ENCODE peak calls at places on chromosomes 12 and 14, in seven cellular contexts. S, D, Y, L, M, H and E are unnamed samples.

GRCh38 chr12:27970981-27971489 is 1.5 kb downstream of the PTHLH start:
- DNase-seq in S (no peak), L (no peak), H (no peak), Y (no peak), M (no peak), D (no peak), E (peak)

GRCh38 chr14:44369401-44370123 is 137.5 kb downstream of the FSCB start:
- DNase-seq in S (no peak), M (no peak), L (no peak), Y (peak), H (no peak), D (no peak), E (no peak)

GRCh38 chr12:84637926-84638325 is 274.7 kb downstream of the SLC6A15 start:
- DNase-seq in D (no peak), L (no peak), M (no peak), H (no peak), Y (no peak), S (no peak), E (no peak)

GRCh38 chr14:99273025-99273723 is 1.2 kb upstream of the BCL11B start:
- DNase-seq in H (peak), D (no peak), S (peak), L (no peak), M (peak), Y (peak), E (no peak)

GRCh38 chr12:120367924-120368788 is 808 bp downstream of the MSI1 start:
- DNase-seq in S (peak), H (peak), Y (no peak), L (no peak), M (peak), D (no peak), E (no peak)

GRCh38 chr14:100755649-100756048 is 29.0 kb downstream of the DLK1 start:
- DNase-seq in L (peak), Y (no peak), H (no peak), S (no peak), M (no peak), D (no peak), E (no peak)

GRCh38 chr12:105085537-105085936 is 1.3 kb upstream of the ALDH1L2 start:
- DNase-seq in S (no peak), D (no peak), L (no peak), H (no peak), M (no peak), Y (no peak), E (no peak)

GRCh38 chr12:84913151-84913550 is 552 bp upstream of the SLC6A15 start:
- DNase-seq in L (no peak), D (no peak), H (peak), Y (no peak), M (no peak), S (no peak), E (no peak)

GRCh38 chr12:31728289-31728916 is 418 bp downstream of the AMN1 start:
- DNase-seq in M (peak), L (peak), S (peak), Y (no peak), D (peak), H (peak), E (peak)

GRCh38 chr12:97148941-97149559 is 242.0 kb downstream of the NEDD1 start:
- DNase-seq in Y (peak), S (peak), D (peak), H (peak), M (peak), L (peak), E (peak)

GRCh38 chr12:27779416-27779815 is 617 bp upstream of the KLHL42 start:
- DNase-seq in H (peak), Y (peak), L (peak), D (peak), S (peak), M (peak), E (peak)

GRCh38 chr12:6329693-6330045 is 12.2 kb downstream of the TNFRSF1A start:
- DNase-seq in H (no peak), M (no peak), L (no peak), Y (no peak), S (no peak), D (no peak), E (no peak)

GRCh38 chr12:132518354-132518992 is 28.5 kb downstream of the FBRSL1 start:
- DNase-seq in L (no peak), D (no peak), M (no peak), H (no peak), Y (no peak), S (no peak), E (no peak)

GRCh38 chr14:104930526-104931322 is 6.0 kb downstream of the PLD4 start:
- DNase-seq in L (no peak), S (no peak), D (no peak), Y (no peak), M (no peak), H (no peak), E (no peak)

GRCh38 chr12:101018540-101018939 is 191.5 kb downstream of the SLC5A8 start:
- DNase-seq in L (peak), Y (no peak), D (no peak), H (no peak), S (no peak), M (no peak), E (no peak)

GRCh38 chr12:112782921-112783320 is 8.6 kb upstream of the RPH3A start:
- DNase-seq in S (no peak), H (no peak), Y (no peak), L (no peak), D (no peak), M (no peak), E (no peak)

GRCh38 chr12:89524201-89525001 is at the start of gene GALNT4:
- DNase-seq in M (peak), S (peak), H (peak), L (peak), Y (peak), D (peak), E (peak)

GRCh38 chr12:67433393-67434175 is 164.4 kb downstream of the CAND1 start:
- DNase-seq in M (no peak), L (no peak), D (no peak), S (no peak), Y (no peak), H (no peak), E (no peak)

GRCh38 chr12:6377667-6377994 is 2.3 kb upstream of the SCNN1A start:
- DNase-seq in Y (no peak), L (no peak), D (no peak), H (no peak), S (no peak), M (peak), E (no peak)

GRCh38 chr14:23167006-23167847 is 16.2 kb downstream of the SLC7A8 start:
- DNase-seq in Y (no peak), D (no peak), L (no peak), S (no peak), H (no peak), M (no peak), E (no peak)